ENCODE peak calls at places on chromosomes 4 and X, in four cellular contexts. N is CD8-positive, alpha-beta memory T cell; A is stimulated activated naive CD8-positive, alpha-beta T cell treated with anti-CD3 and anti-CD28 coated beads, Interleukin-15, amount 100 ng/mL, for 72 hours; Y is non-pigmented ciliary epithelial cell. P is an unnamed sample.

GRCh38 chrX:28794751-28795150 is 207.5 kb downstream of the IL1RAPL1 start:
- DNase-seq in N (no peak), A (no peak), Y (no peak), P (no peak)

GRCh38 chr4:37967749-37968148 is 7.6 kb downstream of the PTTG2 start:
- DNase-seq in N (no peak), A (no peak), Y (no peak), P (no peak)

GRCh38 chr4:113468165-113469022 is 293.1 kb downstream of the CAMK2D start:
- DNase-seq in N (no peak), A (peak; percentile 33), Y (peak; percentile 99), P (peak; percentile 99)

GRCh38 chrX:84160736-84161135 is 27.3 kb downstream of the RPS6KA6 start:
- DNase-seq in N (no peak), A (no peak), Y (no peak), P (no peak)

GRCh38 chr4:151202381-151202780 is 74.6 kb upstream of the PRSS48 start:
- DNase-seq in N (no peak), A (no peak), Y (no peak), P (no peak)

GRCh38 chr4:85860066-85860465 is 385.1 kb downstream of the ARHGAP24 start:
- DNase-seq in N (no peak), A (no peak), Y (no peak), P (no peak)

GRCh38 chr4:2791518-2792395 is 1.1 kb upstream of the SH3BP2 start:
- DNase-seq in N (no peak), A (no peak), Y (no peak), P (no peak)

GRCh38 chr4:90889171-90889570 is 762.0 kb downstream of the CCSER1 start:
- DNase-seq in N (no peak), A (no peak), Y (no peak), P (no peak)

GRCh38 chrX:74382613-74383012 is 38.7 kb upstream of the SLC16A2 start:
- DNase-seq in N (peak; percentile 14), A (peak; percentile 44), Y (peak; percentile 26), P (peak; percentile 27)

GRCh38 chr4:54091637-54092404 is 8.1 kb upstream of the GSX2 start:
- DNase-seq in N (peak; percentile 67), A (peak; percentile 69), Y (no peak), P (no peak)

GRCh38 chr4:26726655-26727387 is 133.8 kb upstream of the STIM2 start:
- DNase-seq in N (no peak), A (no peak), Y (no peak), P (no peak)

GRCh38 chr4:11585506-11585905 is 156.8 kb upstream of the HS3ST1 start:
- DNase-seq in N (no peak), A (no peak), Y (no peak), P (peak; percentile 36)

GRCh38 chr4:83108101-83108861 is 6.2 kb downstream of the PLAC8 start:
- DNase-seq in N (no peak), A (peak; percentile 41), Y (no peak), P (no peak)

GRCh38 chrX:102651242-102651967 is at the start of gene GPRASP1:
- DNase-seq in N (peak; percentile 37), A (peak; percentile 45), Y (no peak), P (no peak)

P was measured in epithelial cell of prostate.